ENCODE peak calls at places on chromosomes 16 and 17, in nine cellular contexts. One of them, this sample, is unnamed.

GRCh38 chr16:7246578-7246977 is 86.1 kb upstream of the RBFOX1 start:
- DNase-seq in brain microvascular endothelial cell: no peak
- DNase-seq in HepG2: no peak
- DNase-seq in testis: no peak
- DNase-seq in GM04503: no peak
- DNase-seq in GM12892: no peak
- DNase-seq in AG09319: no peak
- DNase-seq in HCT116: no peak
- DNase-seq in GM03348: no peak
- DNase-seq in this sample: no peak

GRCh38 chr16:56101480-56101879 is 89.8 kb upstream of the GNAO1 start:
- DNase-seq in GM04503: no peak
- DNase-seq in brain microvascular endothelial cell: no peak
- DNase-seq in testis: no peak
- DNase-seq in GM12892: no peak
- DNase-seq in HCT116: no peak
- DNase-seq in GM03348: no peak
- DNase-seq in HepG2: no peak
- DNase-seq in AG09319: no peak
- DNase-seq in this sample: no peak

GRCh38 chr16:84844049-84844350 is 24.2 kb downstream of the CRISPLD2 start:
- DNase-seq in GM03348: no peak
- DNase-seq in GM12892: no peak
- DNase-seq in HepG2: no peak
- DNase-seq in HCT116: no peak
- DNase-seq in testis: no peak
- DNase-seq in AG09319: no peak
- DNase-seq in GM04503: no peak
- DNase-seq in brain microvascular endothelial cell: no peak
- DNase-seq in this sample: no peak

GRCh38 chr16:84700518-84701277 is 898 bp downstream of the USP10 start:
- DNase-seq in AG09319: no peak
- DNase-seq in testis: peak; percentile 24
- DNase-seq in GM03348: peak; percentile 19
- DNase-seq in GM12892: no peak
- DNase-seq in HepG2: no peak
- DNase-seq in brain microvascular endothelial cell: peak; percentile 29
- DNase-seq in HCT116: no peak
- DNase-seq in GM04503: no peak
- DNase-seq in this sample: no peak

GRCh38 chr16:23597003-23597756 is 1.1 kb upstream of the NDUFAB1 start:
- DNase-seq in testis: peak; percentile 89
- DNase-seq in GM12892: no peak
- DNase-seq in HCT116: peak; percentile 50
- DNase-seq in HepG2: peak; percentile 71
- DNase-seq in AG09319: no peak
- DNase-seq in brain microvascular endothelial cell: no peak
- DNase-seq in GM04503: no peak
- DNase-seq in GM03348: no peak
- DNase-seq in this sample: peak; percentile 25

GRCh38 chr17:78075545-78075944 is 53.0 kb downstream of the TMC6 start:
- DNase-seq in AG09319: no peak
- DNase-seq in HepG2: no peak
- DNase-seq in testis: no peak
- DNase-seq in GM03348: no peak
- DNase-seq in GM12892: no peak
- DNase-seq in GM04503: no peak
- DNase-seq in HCT116: no peak
- DNase-seq in brain microvascular endothelial cell: no peak
- DNase-seq in this sample: no peak

GRCh38 chr17:4807534-4808377 is 804 bp downstream of the PLD2 start:
- DNase-seq in GM03348: peak; percentile 54
- DNase-seq in GM04503: no peak
- DNase-seq in AG09319: no peak
- DNase-seq in HepG2: no peak
- DNase-seq in HCT116: no peak
- DNase-seq in testis: no peak
- DNase-seq in brain microvascular endothelial cell: no peak
- DNase-seq in GM12892: no peak
- DNase-seq in this sample: no peak

GRCh38 chr17:79454826-79455225 is 156.0 kb downstream of the RBFOX3 start:
- DNase-seq in HCT116: no peak
- DNase-seq in testis: no peak
- DNase-seq in GM03348: no peak
- DNase-seq in AG09319: no peak
- DNase-seq in HepG2: no peak
- DNase-seq in brain microvascular endothelial cell: no peak
- DNase-seq in GM12892: no peak
- DNase-seq in GM04503: no peak
- DNase-seq in this sample: no peak

GRCh38 chr17:81967533-81968395 is 6.8 kb upstream of the NOTUM start:
- DNase-seq in testis: peak; percentile 84
- DNase-seq in GM03348: peak; percentile 76
- DNase-seq in GM04503: no peak
- DNase-seq in GM12892: peak; percentile 91
- DNase-seq in HCT116: peak; percentile 83
- DNase-seq in AG09319: no peak
- DNase-seq in HepG2: peak; percentile 98
- DNase-seq in brain microvascular endothelial cell: no peak
- DNase-seq in this sample: no peak

GRCh38 chr16:22763655-22764054 is 50.3 kb upstream of the HS3ST2 start:
- DNase-seq in HepG2: no peak
- DNase-seq in HCT116: no peak
- DNase-seq in GM04503: no peak
- DNase-seq in GM03348: no peak
- DNase-seq in brain microvascular endothelial cell: no peak
- DNase-seq in AG09319: no peak
- DNase-seq in testis: no peak
- DNase-seq in GM12892: no peak
- DNase-seq in this sample: no peak

GRCh38 chr16:66254751-66255150 is 111.7 kb upstream of the CDH5 start:
- DNase-seq in GM04503: no peak
- DNase-seq in GM03348: no peak
- DNase-seq in testis: no peak
- DNase-seq in AG09319: no peak
- DNase-seq in brain microvascular endothelial cell: no peak
- DNase-seq in GM12892: no peak
- DNase-seq in HCT116: no peak
- DNase-seq in HepG2: no peak
- DNase-seq in this sample: no peak

GRCh38 chr16:11283820-11284248 is 2.7 kb upstream of the PRM1 start:
- DNase-seq in GM03348: no peak
- DNase-seq in GM12892: no peak
- DNase-seq in testis: no peak
- DNase-seq in AG09319: no peak
- DNase-seq in HCT116: no peak
- DNase-seq in brain microvascular endothelial cell: no peak
- DNase-seq in GM04503: no peak
- DNase-seq in HepG2: peak; percentile 69
- DNase-seq in this sample: no peak

GRCh38 chr17:58006563-58006923 is 503 bp downstream of the SRSF1 start:
- DNase-seq in HCT116: peak; percentile 49
- DNase-seq in GM12892: no peak
- DNase-seq in HepG2: peak; percentile 77
- DNase-seq in AG09319: no peak
- DNase-seq in testis: peak; percentile 93
- DNase-seq in brain microvascular endothelial cell: peak; percentile 69
- DNase-seq in GM03348: peak; percentile 82
- DNase-seq in GM04503: peak; percentile 24
- DNase-seq in this sample: peak; percentile 56

GRCh38 chr17:65987988-65988387 is 203.9 kb downstream of the CEP112 start:
- DNase-seq in GM03348: no peak
- DNase-seq in GM12892: no peak
- DNase-seq in HepG2: peak; percentile 76
- DNase-seq in AG09319: peak; percentile 4
- DNase-seq in GM04503: no peak
- DNase-seq in brain microvascular endothelial cell: peak; percentile 39
- DNase-seq in testis: no peak
- DNase-seq in HCT116: peak; percentile 66
- DNase-seq in this sample: peak; percentile 28

This sample was measured in dermis microvascular lymphatic vessel endothelial cell.